ENCODE peak calls at places on chromosomes 12 and 14, in four cellular contexts. One of them, this sample, is unnamed.

GRCh38 chr12:57795354-57795753 is 12.8 kb downstream of the TSFM start:
- DNase-seq in coronary artery: no peak
- DNase-seq in glutamatergic neuron: no peak
- DNase-seq in heart right ventricle: no peak
- DNase-seq in this sample: no peak

GRCh38 chr14:91835920-91836843 is 31.2 kb downstream of the TC2N start:
- DNase-seq in coronary artery: peak
- DNase-seq in glutamatergic neuron: peak
- DNase-seq in heart right ventricle: peak
- DNase-seq in this sample: peak

GRCh38 chr12:51460519-51460918 is 35.9 kb downstream of the SLC4A8 start:
- DNase-seq in coronary artery: no peak
- DNase-seq in glutamatergic neuron: no peak
- DNase-seq in heart right ventricle: no peak
- DNase-seq in this sample: no peak

GRCh38 chr14:102500190-102500661 is 9.3 kb downstream of the ANKRD9 start:
- DNase-seq in coronary artery: peak
- DNase-seq in glutamatergic neuron: no peak
- DNase-seq in heart right ventricle: peak
- DNase-seq in this sample: no peak

GRCh38 chr12:32776258-32776657 is 20.6 kb upstream of the YARS2 start:
- DNase-seq in coronary artery: no peak
- DNase-seq in glutamatergic neuron: no peak
- DNase-seq in heart right ventricle: no peak
- DNase-seq in this sample: no peak

GRCh38 chr12:32917094-32917611 is 20.6 kb upstream of the PKP2 start:
- DNase-seq in coronary artery: no peak
- DNase-seq in glutamatergic neuron: no peak
- DNase-seq in heart right ventricle: no peak
- DNase-seq in this sample: no peak

GRCh38 chr14:63361790-63362189 is 43.1 kb upstream of the GPHB5 start:
- DNase-seq in coronary artery: no peak
- DNase-seq in glutamatergic neuron: no peak
- DNase-seq in heart right ventricle: no peak
- DNase-seq in this sample: no peak

GRCh38 chr12:31317471-31318397 is 8.2 kb downstream of the SINHCAF start:
- DNase-seq in coronary artery: no peak
- DNase-seq in glutamatergic neuron: no peak
- DNase-seq in heart right ventricle: no peak
- DNase-seq in this sample: no peak

GRCh38 chr14:57574617-57575288 is 81.1 kb upstream of the CCDC198 start:
- DNase-seq in coronary artery: no peak
- DNase-seq in glutamatergic neuron: no peak
- DNase-seq in heart right ventricle: no peak
- DNase-seq in this sample: no peak

GRCh38 chr12:88493651-88494050 is 86.6 kb downstream of the KITLG start:
- DNase-seq in coronary artery: no peak
- DNase-seq in glutamatergic neuron: no peak
- DNase-seq in heart right ventricle: no peak
- DNase-seq in this sample: no peak

GRCh38 chr14:79643132-79643531 is 568.2 kb downstream of the DIO2 start:
- DNase-seq in coronary artery: no peak
- DNase-seq in glutamatergic neuron: no peak
- DNase-seq in heart right ventricle: no peak
- DNase-seq in this sample: no peak

GRCh38 chr12:127389923-127390322 is 877.0 kb upstream of the TMEM132C start:
- DNase-seq in coronary artery: no peak
- DNase-seq in glutamatergic neuron: no peak
- DNase-seq in heart right ventricle: no peak
- DNase-seq in this sample: no peak

GRCh38 chr12:6952121-6952859 is 1.1 kb downstream of the PTPN6 start:
- DNase-seq in coronary artery: no peak
- DNase-seq in glutamatergic neuron: no peak
- DNase-seq in heart right ventricle: no peak
- DNase-seq in this sample: no peak

GRCh38 chr14:62436256-62436655 is 609.0 kb downstream of the KCNH5 start:
- DNase-seq in coronary artery: no peak
- DNase-seq in glutamatergic neuron: no peak
- DNase-seq in heart right ventricle: no peak
- DNase-seq in this sample: no peak

GRCh38 chr12:40104461-40105264 is 1.2 kb downstream of the SLC2A13 start:
- DNase-seq in coronary artery: no peak
- DNase-seq in glutamatergic neuron: no peak
- DNase-seq in heart right ventricle: no peak
- DNase-seq in this sample: no peak

GRCh38 chr12:108861878-108862587 is 4.7 kb upstream of the SSH1 start:
- DNase-seq in coronary artery: no peak
- DNase-seq in glutamatergic neuron: no peak
- DNase-seq in heart right ventricle: no peak
- DNase-seq in this sample: no peak

GRCh38 chr14:28767851-28768548 is 1.4 kb downstream of the FOXG1 start:
- DNase-seq in coronary artery: no peak
- DNase-seq in glutamatergic neuron: peak
- DNase-seq in heart right ventricle: no peak
- DNase-seq in this sample: no peak

GRCh38 chr12:6180300-6181051 is 19.7 kb upstream of the CD9 start:
- DNase-seq in coronary artery: peak
- DNase-seq in glutamatergic neuron: no peak
- DNase-seq in heart right ventricle: peak
- DNase-seq in this sample: no peak

GRCh38 chr12:21906919-21907642 is 34.1 kb downstream of the ABCC9 start:
- DNase-seq in coronary artery: no peak
- DNase-seq in glutamatergic neuron: no peak
- DNase-seq in heart right ventricle: no peak
- DNase-seq in this sample: no peak

GRCh38 chr12:3076730-3077571 is at the start of gene TSPAN9:
- DNase-seq in coronary artery: peak
- DNase-seq in glutamatergic neuron: peak
- DNase-seq in heart right ventricle: peak
- DNase-seq in this sample: peak

GRCh38 chr12:106248177-106248848 is 493 bp upstream of the CKAP4 start:
- DNase-seq in coronary artery: peak
- DNase-seq in glutamatergic neuron: peak
- DNase-seq in heart right ventricle: peak
- DNase-seq in this sample: no peak

GRCh38 chr14:92549853-92550244 is 36.3 kb downstream of the RIN3 start:
- DNase-seq in coronary artery: peak
- DNase-seq in glutamatergic neuron: peak
- DNase-seq in heart right ventricle: peak
- DNase-seq in this sample: no peak

GRCh38 chr14:61860294-61860918 is 98.2 kb downstream of the SNAPC1 start:
- DNase-seq in coronary artery: no peak
- DNase-seq in glutamatergic neuron: peak
- DNase-seq in heart right ventricle: no peak
- DNase-seq in this sample: peak

GRCh38 chr14:81219821-81220487 is 805 bp downstream of the GTF2A1 start:
- DNase-seq in coronary artery: no peak
- DNase-seq in glutamatergic neuron: peak
- DNase-seq in heart right ventricle: peak
- DNase-seq in this sample: peak

GRCh38 chr14:28323951-28324741 is 442.4 kb upstream of the FOXG1 start:
- DNase-seq in coronary artery: no peak
- DNase-seq in glutamatergic neuron: no peak
- DNase-seq in heart right ventricle: no peak
- DNase-seq in this sample: no peak

GRCh38 chr12:65300679-65301349 is 22.3 kb downstream of the MSRB3 start:
- DNase-seq in coronary artery: no peak
- DNase-seq in glutamatergic neuron: peak
- DNase-seq in heart right ventricle: no peak
- DNase-seq in this sample: no peak
- TF ChIP-seq CTCF in coronary artery: no peak
- TF ChIP-seq CTCF in glutamatergic neuron: peak
- TF ChIP-seq CTCF in heart right ventricle: peak
- TF ChIP-seq CTCF in this sample: no peak

DNA sequence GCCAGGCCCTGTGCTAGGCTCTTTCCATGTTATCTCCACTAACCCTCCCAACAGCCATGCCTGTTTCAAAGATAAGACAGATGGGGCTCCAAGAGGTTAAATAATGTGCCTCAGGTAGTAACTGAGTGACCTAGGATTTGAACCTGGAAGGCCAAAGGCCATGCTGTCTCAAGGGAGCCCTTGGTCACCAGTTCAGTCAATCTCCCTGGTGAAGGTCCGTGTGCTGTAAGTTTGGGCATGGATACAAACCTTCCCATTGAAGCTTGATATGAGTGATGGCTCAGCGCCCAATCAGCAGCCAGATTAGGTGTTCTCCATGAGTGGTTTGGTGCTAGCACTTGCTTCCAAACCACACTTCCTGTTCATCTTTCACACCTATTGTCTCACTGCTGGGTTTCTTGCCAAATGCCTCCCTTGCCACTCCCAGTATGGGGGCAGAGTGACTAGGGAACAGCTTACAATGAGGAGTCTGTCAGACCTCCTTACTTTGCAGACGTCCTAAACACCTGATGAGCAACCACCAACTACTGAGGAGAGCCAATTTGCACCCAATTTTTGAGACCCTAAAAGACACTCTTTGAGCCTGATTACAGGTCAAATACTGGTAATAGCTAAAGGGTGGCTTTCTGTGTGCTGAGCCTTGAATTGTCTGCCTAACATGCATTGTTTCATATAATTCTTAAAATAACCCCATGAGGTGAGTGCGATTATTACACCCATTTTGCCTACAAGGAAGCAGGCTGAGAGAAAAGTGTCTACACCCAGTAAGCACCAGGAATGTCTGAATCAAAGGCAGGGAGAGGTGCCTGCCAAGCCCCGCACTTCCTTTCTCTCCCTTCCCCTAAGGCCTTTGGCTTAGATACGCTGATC is 48.5 kb upstream of the FOS start:
- DNase-seq in coronary artery: no peak
- DNase-seq in glutamatergic neuron: no peak
- DNase-seq in heart right ventricle: no peak
- DNase-seq in this sample: peak
- TF ChIP-seq CTCF in coronary artery: no peak
- TF ChIP-seq CTCF in glutamatergic neuron: peak
- TF ChIP-seq CTCF in heart right ventricle: peak
- TF ChIP-seq CTCF in this sample: peak

GRCh38 chr14:20866963-20867362 is 24.2 kb upstream of the RNASE3 start:
- DNase-seq in coronary artery: no peak
- DNase-seq in glutamatergic neuron: peak
- DNase-seq in heart right ventricle: no peak
- DNase-seq in this sample: no peak
- TF ChIP-seq CTCF in coronary artery: no peak
- TF ChIP-seq CTCF in glutamatergic neuron: peak
- TF ChIP-seq CTCF in heart right ventricle: peak
- TF ChIP-seq CTCF in this sample: peak

GRCh38 chr14:95023115-95023514 is 134.2 kb downstream of the DICER1 start:
- DNase-seq in coronary artery: no peak
- DNase-seq in glutamatergic neuron: no peak
- DNase-seq in heart right ventricle: no peak
- DNase-seq in this sample: no peak

GRCh38 chr14:95023886-95024285 is 133.4 kb downstream of the DICER1 start:
- DNase-seq in coronary artery: no peak
- DNase-seq in glutamatergic neuron: no peak
- DNase-seq in heart right ventricle: no peak
- DNase-seq in this sample: no peak

GRCh38 chr14:95024380-95024779 is 132.9 kb downstream of the DICER1 start:
- DNase-seq in coronary artery: no peak
- DNase-seq in glutamatergic neuron: no peak
- DNase-seq in heart right ventricle: no peak
- DNase-seq in this sample: no peak

GRCh38 chr14:95018845-95019244 is 138.5 kb downstream of the DICER1 start:
- DNase-seq in coronary artery: no peak
- DNase-seq in glutamatergic neuron: no peak
- DNase-seq in heart right ventricle: no peak
- DNase-seq in this sample: no peak

GRCh38 chr14:95021588-95021987 is 135.7 kb downstream of the DICER1 start:
- DNase-seq in coronary artery: no peak
- DNase-seq in glutamatergic neuron: no peak
- DNase-seq in heart right ventricle: no peak
- DNase-seq in this sample: no peak
- TF ChIP-seq CTCF in coronary artery: no peak
- TF ChIP-seq CTCF in glutamatergic neuron: no peak
- TF ChIP-seq CTCF in heart right ventricle: no peak
- TF ChIP-seq CTCF in this sample: no peak

GRCh38 chr14:106141242-106142220 is 615.1 kb downstream of the TMEM121 start:
- DNase-seq in coronary artery: no peak
- DNase-seq in glutamatergic neuron: no peak
- DNase-seq in heart right ventricle: no peak
- DNase-seq in this sample: no peak
- TF ChIP-seq CTCF in coronary artery: no peak
- TF ChIP-seq CTCF in glutamatergic neuron: no peak
- TF ChIP-seq CTCF in heart right ventricle: no peak
- TF ChIP-seq CTCF in this sample: no peak